ENCODE peak calls at places on chromosomes 16 and 17, in ten cellular contexts. C is GM12865; D is NCI-H1417; M is naive thymus-derived CD8-positive, alpha-beta T cell; J is B cell; T is GM06990; Q is NCI-H1105 treated with DMSO at 0.1 percent for 48 hours; S is caudate nucleus; B is stimulated activated naive B cell treated with anti-CD40 and anti-IgM and Interleukin-4, amounts not matched to agents 10 μg/mL and 1 μg/mL and 100 μg/mL, for 72 hours; E is Caki2. O is an unnamed sample.

GRCh38 chr16:48117217-48118105 is 38.3 kb downstream of the ABCC12 start:
- DNase-seq in C (peak; percentile 78), D (peak; percentile 8), M (peak; percentile 40), J (peak; percentile 61), T (peak; percentile 65), Q (peak; percentile 55), S (no peak), B (peak; percentile 47), E (no peak), O (peak; percentile 51)

GRCh38 chr17:73613271-73613941 is 30.8 kb downstream of the SDK2 start:
- DNase-seq in C (no peak), D (no peak), M (no peak), J (no peak), T (no peak), Q (no peak), S (no peak), B (no peak), E (no peak), O (no peak)

GRCh38 chr17:1511756-1512321 is 4.6 kb downstream of the INPP5K start:
- DNase-seq in C (no peak), D (no peak), M (no peak), J (no peak), T (no peak), Q (no peak), S (no peak), B (no peak), E (no peak), O (no peak)

GRCh38 chr16:1826691-1827573 is at the start of the genes FAHD1 and HAGH:
- DNase-seq in C (peak; percentile 95), D (peak; percentile 97), M (peak; percentile 85), J (peak; percentile 99), T (peak; percentile 99), Q (peak; percentile 73), S (peak; percentile 9), B (peak; percentile 88), E (peak; percentile 99), O (peak; percentile 95)

GRCh38 chr17:81513669-81514484 is 1.3 kb upstream of the ACTG1 start:
- DNase-seq in C (peak; percentile 65), D (peak; percentile 87), M (peak; percentile 34), J (peak; percentile 64), T (peak; percentile 73), Q (peak; percentile 62), S (no peak), B (peak; percentile 60), E (no peak), O (no peak)

GRCh38 chr17:75031972-75032895 is 14.5 kb downstream of the ATP5PD start:
- DNase-seq in C (no peak), D (peak; percentile 57), M (peak; percentile 29), J (peak; percentile 73), T (no peak), Q (peak; percentile 79), S (peak; percentile 81), B (peak; percentile 35), E (peak; percentile 62), O (peak; percentile 55)

GRCh38 chr16:24988593-24989338 is 26.4 kb downstream of the ARHGAP17 start:
- DNase-seq in C (no peak), D (no peak), M (no peak), J (no peak), T (no peak), Q (no peak), S (no peak), B (no peak), E (no peak), O (peak; percentile 59)

GRCh38 chr17:17140590-17140980 is 65.5 kb downstream of the PLD6 start:
- DNase-seq in C (no peak), D (no peak), M (no peak), J (no peak), T (no peak), Q (no peak), S (no peak), B (no peak), E (peak; percentile 32), O (no peak)

GRCh38 chr16:440627-441026 is 15.2 kb downstream of the RAB11FIP3 start:
- DNase-seq in C (no peak), D (no peak), M (no peak), J (no peak), T (no peak), Q (no peak), S (no peak), B (no peak), E (no peak), O (no peak)

GRCh38 chr16:87367556-87367955 is 16.0 kb downstream of the FBXO31 start:
- DNase-seq in C (no peak), D (no peak), M (no peak), J (no peak), T (no peak), Q (no peak), S (no peak), B (no peak), E (no peak), O (no peak)

GRCh38 chr16:85592700-85593502 is 20.2 kb upstream of the GSE1 start:
- DNase-seq in C (no peak), D (no peak), M (no peak), J (no peak), T (no peak), Q (no peak), S (no peak), B (no peak), E (no peak), O (no peak)

GRCh38 chr17:32341141-32341856 is 674 bp downstream of the C17orf75 start:
- DNase-seq in C (peak; percentile 68), D (peak; percentile 30), M (peak; percentile 31), J (peak; percentile 48), T (peak; percentile 20), Q (peak; percentile 43), S (no peak), B (no peak), E (peak; percentile 47), O (peak; percentile 69)

GRCh38 chr17:63774141-63774981 is at the start of gene DDX42:
- DNase-seq in C (no peak), D (peak; percentile 79), M (peak; percentile 78), J (no peak), T (no peak), Q (peak; percentile 24), S (no peak), B (no peak), E (peak; percentile 9), O (peak; percentile 71)

GRCh38 chr16:1197237-1197866 is 27.7 kb downstream of the TPSG1 start:
- DNase-seq in C (no peak), D (peak; percentile 87), M (no peak), J (no peak), T (no peak), Q (peak; percentile 60), S (no peak), B (no peak), E (peak; percentile 71), O (no peak)

GRCh38 chr16:49499018-49499785 is 125.6 kb downstream of the C16orf78 start:
- DNase-seq in C (no peak), D (no peak), M (no peak), J (no peak), T (no peak), Q (no peak), S (no peak), B (no peak), E (no peak), O (no peak)

GRCh38 chr17:71580220-71580619 is 540.6 kb upstream of the SOX9 start:
- DNase-seq in C (no peak), D (no peak), M (no peak), J (no peak), T (no peak), Q (no peak), S (no peak), B (no peak), E (no peak), O (no peak)

GRCh38 chr17:44602970-44603369 is 45.7 kb downstream of the FZD2 start:
- DNase-seq in C (no peak), D (no peak), M (no peak), J (no peak), T (no peak), Q (no peak), S (no peak), B (no peak), E (no peak), O (no peak)

GRCh38 chr16:368388-369158 is 1.8 kb downstream of the MRPL28 start:
- DNase-seq in C (no peak), D (no peak), M (no peak), J (no peak), T (no peak), Q (no peak), S (no peak), B (no peak), E (no peak), O (no peak)

GRCh38 chr16:27171584-27171983 is 31.7 kb upstream of the KDM8 start:
- DNase-seq in C (no peak), D (no peak), M (no peak), J (no peak), T (no peak), Q (no peak), S (no peak), B (no peak), E (no peak), O (no peak)

GRCh38 chr17:17696075-17696474 is 14.8 kb downstream of the RAI1 start:
- DNase-seq in C (no peak), D (no peak), M (no peak), J (no peak), T (no peak), Q (no peak), S (no peak), B (no peak), E (no peak), O (no peak)

GRCh38 chr16:29820730-29821662 is 734 bp downstream of the MVP start:
- DNase-seq in C (peak; percentile 77), D (no peak), M (no peak), J (peak; percentile 80), T (peak; percentile 57), Q (no peak), S (no peak), B (peak; percentile 63), E (peak; percentile 79), O (no peak)

GRCh38 chr17:30336369-30337171 is 2.7 kb upstream of the TMIGD1 start:
- DNase-seq in C (peak; percentile 78), D (peak; percentile 57), M (peak; percentile 51), J (peak; percentile 9), T (peak; percentile 34), Q (peak; percentile 90), S (no peak), B (peak; percentile 33), E (peak; percentile 95), O (peak; percentile 94)

GRCh38 chr17:64223283-64223682 is 39.8 kb downstream of the TEX2 start:
- DNase-seq in C (no peak), D (no peak), M (no peak), J (no peak), T (no peak), Q (no peak), S (no peak), B (no peak), E (no peak), O (no peak)

GRCh38 chr16:31128711-31129567 is 6.6 kb downstream of the PRSS8 start:
- DNase-seq in C (no peak), D (no peak), M (no peak), J (no peak), T (no peak), Q (no peak), S (no peak), B (no peak), E (no peak), O (peak; percentile 98)

GRCh38 chr17:47219621-47220475 is 10.7 kb downstream of the MYL4 start:
- DNase-seq in C (no peak), D (no peak), M (no peak), J (no peak), T (no peak), Q (no peak), S (no peak), B (no peak), E (no peak), O (no peak)

O was measured in OCI-M1.